ENCODE peak calls at places on chromosomes 13 and 19, in four cellular contexts. E is neural crest cell, M is type B pancreatic cell, H is adrenal gland. I is an unnamed sample.

GRCh38 chr19:5837768-5838364 is 1.6 kb downstream of the FUT6 start:
- DNase-seq in E (no peak), M (no peak), H (no peak), I (no peak)

GRCh38 chr19:58546131-58546530 is 2.3 kb downstream of the TRIM28 start:
- DNase-seq in E (no peak), H (no peak), M (no peak), I (no peak)

GRCh38 chr19:39435499-39436349 is at the start of gene RPS16:
- DNase-seq in M (peak), H (peak), E (peak), I (peak)

GRCh38 chr13:51298812-51299211 is 40.7 kb upstream of the SERPINE3 start:
- DNase-seq in M (no peak), E (no peak), H (no peak), I (no peak)

GRCh38 chr19:44668985-44669764 is 2.1 kb upstream of the CEACAM19 start:
- DNase-seq in H (no peak), E (no peak), M (no peak), I (no peak)

GRCh38 chr19:48815870-48816501 is 5.2 kb upstream of the BCAT2 start:
- DNase-seq in H (peak), M (no peak), E (no peak), I (peak)

GRCh38 chr19:38467541-38468525 is 34.3 kb downstream of the RYR1 start:
- DNase-seq in E (no peak), H (no peak), M (no peak), I (no peak)

GRCh38 chr19:46579286-46579944 is 21.7 kb upstream of the CALM3 start:
- DNase-seq in E (peak), H (no peak), M (no peak), I (no peak)

GRCh38 chr19:34089566-34089965 is 82.7 kb upstream of the LSM14A start:
- DNase-seq in M (no peak), E (no peak), H (no peak), I (peak)

GRCh38 chr19:16957151-16957662 is 68.4 kb downstream of the F2RL3 start:
- DNase-seq in M (peak), H (peak), E (no peak), I (no peak)

GRCh38 chr13:73492811-73493210 is 434.0 kb downstream of the KLF5 start:
- DNase-seq in E (no peak), H (no peak), M (no peak), I (no peak)

GRCh38 chr13:63110431-63110830 is 1694.8 kb upstream of the PCDH20 start:
- DNase-seq in M (no peak), E (no peak), H (no peak), I (no peak)

GRCh38 chr13:93248627-93249047 is 22.0 kb downstream of the GPC6 start:
- DNase-seq in H (no peak), M (no peak), E (peak), I (no peak)

GRCh38 chr13:113364933-113365371 is 1.0 kb upstream of the GRTP1 start:
- DNase-seq in M (peak), E (no peak), H (peak), I (no peak)

GRCh38 chr13:50617134-50617721 is 226.3 kb downstream of the DLEU7 start:
- DNase-seq in E (no peak), H (no peak), M (no peak), I (no peak)

GRCh38 chr13:26112843-26113242 is 61.0 kb upstream of the SHISA2 start:
- DNase-seq in H (no peak), E (no peak), M (no peak), I (no peak)

GRCh38 chr13:48068036-48068435 is 26.9 kb downstream of the MED4 start:
- DNase-seq in E (no peak), M (no peak), H (no peak), I (no peak)

GRCh38 chr19:2962018-2962670 is 15.2 kb upstream of the TLE6 start:
- DNase-seq in M (no peak), E (peak), H (peak), I (peak)

GRCh38 chr19:9848060-9848459 is 12.9 kb downstream of the PIN1 start:
- DNase-seq in H (no peak), E (no peak), M (no peak), I (peak)

GRCh38 chr13:40356011-40356410 is 310.4 kb downstream of the FOXO1 start:
- DNase-seq in M (no peak), H (no peak), E (no peak), I (no peak)

GRCh38 chr19:19179548-19180441 is 9.7 kb upstream of the MEF2B start:
- DNase-seq in M (no peak), E (no peak), H (no peak), I (no peak)

GRCh38 chr19:52585101-52585500 is 15.0 kb downstream of the ZNF701 start:
- DNase-seq in E (no peak), H (no peak), M (no peak), I (no peak)

GRCh38 chr19:17311455-17312248 is 2.3 kb downstream of the DDA1 start:
- DNase-seq in M (no peak), H (peak), E (no peak), I (peak)

DNA sequence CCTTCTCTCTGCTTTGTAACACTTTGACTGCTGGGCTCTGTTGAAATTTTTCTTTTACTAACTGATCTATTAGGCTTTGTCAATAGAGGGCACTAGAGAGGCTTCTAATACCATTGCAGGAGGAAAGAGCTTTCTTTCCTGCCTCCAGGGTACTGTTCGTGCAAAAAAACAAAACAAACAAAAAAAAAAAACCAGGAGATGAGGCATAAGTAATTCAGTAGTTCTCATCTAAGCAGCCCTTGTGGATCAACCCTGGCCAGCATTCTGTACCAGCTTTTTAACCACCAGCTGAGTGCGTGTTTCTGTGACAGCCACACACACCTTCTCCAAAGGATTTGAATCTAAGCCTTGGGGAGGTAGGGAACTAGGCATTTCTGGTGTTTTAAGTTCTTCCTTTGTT is 1707.6 kb upstream of the SLC10A2 start:
- DNase-seq in M (no peak), H (no peak), E (no peak), I (peak)
- TF ChIP-seq CTCF in M (peak), H (peak), E (peak), I (peak)

GRCh38 chr19:35474104-35474503 is 16.2 kb downstream of the KRTDAP start:
- DNase-seq in M (no peak), E (no peak), H (no peak), I (no peak)

GRCh38 chr19:35478794-35479193 is 11.5 kb downstream of the KRTDAP start:
- DNase-seq in M (no peak), E (no peak), H (no peak), I (no peak)

GRCh38 chr19:35479278-35479677 is 11.0 kb downstream of the KRTDAP start:
- DNase-seq in E (no peak), M (no peak), H (no peak), I (no peak)

GRCh38 chr19:35471946-35472345 is 18.3 kb downstream of the KRTDAP start:
- DNase-seq in E (no peak), H (no peak), M (no peak), I (no peak)

GRCh38 chr19:35476149-35476548 is 14.1 kb downstream of the KRTDAP start:
- DNase-seq in E (no peak), M (no peak), H (no peak), I (no peak)
- TF ChIP-seq CTCF in E (peak), M (peak), H (no peak), I (no peak)

GRCh38 chr19:22331521-22331920 is 45.3 kb downstream of the ZNF729 start:
- DNase-seq in E (no peak), M (no peak), H (no peak), I (no peak)

GRCh38 chr19:22332924-22333323 is 46.7 kb downstream of the ZNF729 start:
- DNase-seq in M (no peak), H (no peak), E (no peak), I (no peak)

DNA sequence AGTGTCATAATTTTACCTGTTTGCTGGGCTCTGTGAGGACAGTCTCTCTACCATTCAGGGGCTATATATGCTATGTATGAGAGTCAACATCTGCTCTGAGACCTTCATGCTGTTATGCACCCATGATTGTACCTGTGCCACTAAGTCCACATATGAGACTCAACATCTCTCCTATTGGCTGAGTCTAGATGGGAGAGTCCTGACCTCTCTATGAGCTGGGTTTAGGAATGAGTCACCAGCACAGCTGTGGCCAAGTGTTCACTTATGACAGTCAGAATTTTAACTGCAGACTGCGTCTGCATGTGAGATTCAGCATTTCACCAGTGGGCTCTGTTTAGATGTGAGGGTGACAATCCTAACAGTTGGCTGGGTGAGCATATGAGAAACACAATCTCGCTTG is 49.5 kb downstream of the ZNF729 start:
- DNase-seq in H (no peak), E (no peak), M (no peak), I (no peak)
- TF ChIP-seq CTCF in H (no peak), E (no peak), M (no peak), I (no peak)

DNA sequence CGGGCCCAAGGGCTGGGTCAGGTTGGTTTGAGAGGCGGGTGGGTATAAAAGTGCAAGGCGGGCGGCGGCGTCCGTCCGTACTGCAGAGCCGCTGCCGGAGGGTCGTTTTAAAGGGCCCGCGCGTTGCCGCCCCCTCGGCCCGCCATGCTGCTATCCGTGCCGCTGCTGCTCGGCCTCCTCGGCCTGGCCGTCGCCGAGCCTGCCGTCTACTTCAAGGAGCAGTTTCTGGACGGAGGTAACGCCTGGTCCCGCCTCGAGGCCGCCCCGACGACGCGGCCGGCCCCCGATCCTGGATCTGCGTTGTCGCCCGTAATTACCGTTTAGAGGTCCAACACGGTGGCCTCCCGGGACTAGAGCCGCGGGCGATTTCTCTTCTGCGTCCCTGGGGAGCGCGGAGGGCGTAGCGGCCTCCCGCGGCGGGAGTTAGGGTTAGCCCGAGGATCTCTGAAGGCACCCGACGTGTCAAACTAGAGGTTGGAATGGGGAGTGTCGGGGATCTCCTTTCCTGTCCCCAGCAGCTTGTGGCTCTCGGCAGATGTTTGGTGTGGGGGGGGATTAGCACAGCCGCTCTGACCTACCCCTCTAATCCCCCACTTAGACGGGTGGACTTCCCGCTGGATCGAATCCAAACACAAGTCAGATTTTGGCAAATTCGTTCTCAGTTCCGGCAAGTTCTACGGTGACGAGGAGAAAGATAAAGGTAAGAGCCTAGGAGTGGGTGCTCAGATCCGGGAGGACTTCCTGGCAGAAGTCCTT is at the start of gene CALR:
- DNase-seq in H (peak), M (no peak), E (no peak), I (no peak)
- TF ChIP-seq CTCF in H (peak), M (peak), E (peak), I (peak)

DNA sequence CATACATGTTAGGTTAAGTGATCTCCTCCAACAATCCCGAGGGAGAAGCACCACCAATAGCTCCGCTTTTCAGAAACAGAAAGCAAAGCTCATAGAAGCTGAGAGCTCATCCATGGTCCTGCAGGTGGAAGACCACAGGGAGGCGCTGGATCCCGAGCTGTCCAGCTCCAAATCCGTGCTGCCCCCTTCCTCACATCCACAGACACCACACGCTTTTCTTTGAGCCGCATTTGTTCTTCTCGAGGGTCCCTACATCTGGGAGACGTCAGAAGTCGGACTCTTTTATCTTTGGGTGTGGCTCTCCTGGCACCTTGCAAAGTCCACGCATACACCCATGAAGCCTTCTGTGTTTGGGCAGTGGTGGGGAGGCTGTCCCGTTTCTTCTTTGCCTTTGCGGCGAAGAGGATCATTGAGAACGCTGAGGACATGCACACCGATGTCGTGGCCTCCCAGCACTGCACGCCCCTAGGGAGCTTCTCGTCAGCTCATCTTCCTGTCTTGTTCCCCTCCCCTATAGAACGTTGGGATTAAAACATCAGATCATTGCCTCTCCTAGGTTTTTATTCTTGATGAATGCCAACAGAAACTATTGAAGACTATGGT is 184.8 kb downstream of the TEX29 start:
- DNase-seq in H (no peak), M (peak), E (peak), I (no peak)
- TF ChIP-seq CTCF in H (no peak), M (peak), E (peak), I (peak)

DNA sequence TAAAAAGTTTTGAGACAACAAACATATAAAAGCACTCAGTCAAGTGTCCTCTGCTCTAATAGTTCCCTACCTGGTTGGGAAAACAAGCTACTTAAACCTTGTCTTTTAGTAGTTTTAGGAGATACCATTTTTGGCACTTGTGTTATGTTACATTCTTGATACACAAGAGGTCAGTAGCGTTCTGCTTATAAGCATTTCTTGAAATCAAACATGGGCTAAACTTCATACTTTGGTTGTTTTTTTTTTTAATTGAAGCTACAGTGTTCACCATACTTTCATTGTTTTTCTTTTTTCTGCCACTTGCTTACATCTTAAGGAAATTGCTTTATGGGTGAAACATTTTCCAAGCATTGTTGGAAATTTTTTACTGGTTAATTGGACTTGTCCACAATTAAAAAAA is 12.9 kb downstream of the NHLRC3 start:
- DNase-seq in E (no peak), M (no peak), H (no peak), I (no peak)
- TF ChIP-seq CTCF in E (peak), M (peak), H (peak), I (peak)

DNA sequence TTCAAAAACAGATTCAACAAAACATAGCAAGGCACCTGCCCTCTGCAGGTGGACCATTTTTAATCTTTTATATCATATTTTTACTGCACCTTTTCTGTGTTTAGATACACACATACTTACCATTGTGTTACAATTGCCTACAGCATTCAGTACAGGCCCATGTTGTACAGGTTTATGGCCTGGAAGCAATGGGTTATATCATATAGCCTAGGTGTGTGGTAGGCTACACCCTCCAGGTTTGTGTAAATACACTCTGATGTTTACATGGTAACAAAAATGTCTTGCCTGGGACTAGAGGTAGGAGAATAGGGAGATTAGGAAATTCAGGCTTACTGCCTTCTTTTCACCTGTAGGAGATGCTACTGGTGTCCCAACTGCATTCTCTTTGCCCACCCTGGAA is 8.2 kb upstream of the UBAC2 start:
- DNase-seq in H (no peak), E (no peak), M (no peak), I (no peak)
- TF ChIP-seq CTCF in H (no peak), E (no peak), M (no peak), I (no peak)

DNA sequence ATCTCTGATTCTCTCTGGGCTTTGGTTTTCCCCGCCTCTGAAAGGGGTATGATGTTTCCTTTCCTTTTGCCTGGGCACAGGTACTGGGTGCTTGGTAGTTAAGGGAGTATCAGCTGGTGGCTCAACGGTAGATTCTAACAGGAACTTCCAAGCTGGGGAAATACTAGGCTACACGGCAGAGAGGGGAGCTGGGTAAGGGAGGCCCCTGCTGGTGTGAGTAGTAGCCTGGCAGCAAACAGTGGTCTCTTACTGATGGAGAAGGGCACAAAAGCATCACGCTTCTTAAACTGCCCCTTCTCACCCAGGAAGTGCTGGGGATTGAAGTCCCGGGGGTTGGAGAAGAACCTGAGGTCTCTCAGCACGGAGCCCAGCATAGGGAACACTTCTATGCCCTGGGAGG is 26.9 kb upstream of the CYP2A7 start:
- DNase-seq in H (no peak), M (no peak), E (no peak), I (peak)
- TF ChIP-seq CTCF in H (no peak), M (no peak), E (no peak), I (peak)

GRCh38 chr19:1377176-1377964 is 6.3 kb upstream of the NDUFS7 start:
- DNase-seq in H (no peak), E (no peak), M (no peak), I (no peak)

GRCh38 chr19:1376415-1376805 is 7.3 kb upstream of the NDUFS7 start:
- DNase-seq in M (no peak), E (no peak), H (no peak), I (no peak)

GRCh38 chr19:1379961-1380489 is 3.7 kb upstream of the NDUFS7 start:
- DNase-seq in E (no peak), M (no peak), H (no peak), I (no peak)

GRCh38 chr19:1379126-1379905 is 4.4 kb upstream of the NDUFS7 start:
- DNase-seq in H (no peak), E (no peak), M (no peak), I (no peak)

DNA sequence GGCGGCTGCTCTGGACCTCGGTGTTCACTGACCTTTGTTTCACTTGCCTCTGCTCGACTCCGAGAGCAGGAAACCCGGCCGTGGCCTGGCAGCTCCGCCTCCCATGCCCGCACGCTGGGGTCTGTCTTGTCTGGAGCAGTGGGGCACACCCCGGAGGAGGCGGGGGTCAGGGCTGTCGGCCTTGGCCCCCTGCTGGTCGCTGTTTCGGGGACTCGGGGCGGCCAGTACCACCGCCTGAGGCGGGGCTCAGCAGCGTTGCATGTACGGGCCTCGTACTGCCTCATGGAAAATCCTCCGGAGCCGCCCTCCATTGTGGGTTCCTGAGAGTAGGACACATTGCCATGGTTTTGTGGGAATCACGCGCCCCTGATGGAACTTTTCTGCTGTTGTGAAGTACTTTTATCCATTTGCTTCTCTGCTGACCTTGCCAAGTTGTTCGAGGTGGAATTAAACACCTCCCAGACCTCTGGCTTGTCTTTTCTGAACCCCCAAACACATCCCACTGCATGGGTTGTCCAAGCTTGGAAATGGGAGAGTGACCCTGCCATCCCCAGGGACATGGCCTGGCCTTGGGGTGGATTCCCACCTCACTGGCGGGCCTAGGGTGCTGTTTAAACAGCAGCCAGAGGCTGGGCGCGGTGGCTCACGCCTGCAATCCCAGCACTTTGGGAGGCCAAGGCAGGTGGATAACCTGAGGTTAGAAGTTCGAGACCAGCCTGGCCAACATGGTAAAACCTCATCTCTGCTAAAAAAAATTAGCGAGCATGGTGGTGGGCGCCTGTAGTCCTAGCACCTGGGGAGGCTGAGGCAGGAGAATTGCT is 5.5 kb upstream of the NDUFS7 start:
- DNase-seq in M (no peak), H (no peak), E (no peak), I (no peak)
- TF ChIP-seq CTCF in M (peak), H (no peak), E (peak), I (no peak)

I was measured in Caco-2.